ENCODE peak calls at places on chromosome 5, in eight cellular contexts. Y is EL; G is upper lobe of left lung; Z is astrocyte of the hippocampus; D is hippocampal formation; M is A549; B is NCI-H748 treated with DMSO at 0.1 percent for 48 hours; J is activated CD8-positive, alpha-beta memory T cell treated with anti-CD3 and anti-CD28 coated beads, Interleukin-2, amount 10 ng/mL, durations not matched to agents 7 days and 5 days. I is an unnamed sample.

GRCh38 chr5:149280802-149281201 is 9.1 kb downstream of the AFAP1L1 start:
- DNase-seq in G (no peak), M (no peak), D (no peak), B (no peak), Y (no peak), J (no peak), Z (no peak), I (no peak)

GRCh38 chr5:126961702-126962101 is 68.7 kb downstream of the MARCHF3 start:
- DNase-seq in J (no peak), Y (peak; percentile 71), B (peak; percentile 95), G (no peak), M (no peak), Z (no peak), D (no peak), I (no peak)

GRCh38 chr5:15255601-15256000 is 244.4 kb upstream of the FBXL7 start:
- DNase-seq in Y (no peak), Z (no peak), G (no peak), J (no peak), M (no peak), B (no peak), D (no peak), I (no peak)

GRCh38 chr5:104326966-104327365 is 764.4 kb upstream of the NUDT12 start:
- DNase-seq in B (no peak), G (no peak), M (no peak), J (no peak), D (no peak), Z (no peak), Y (no peak), I (no peak)

GRCh38 chr5:2801602-2802525 is 50.4 kb upstream of the IRX2 start:
- DNase-seq in M (no peak), D (no peak), Y (no peak), J (no peak), B (peak; percentile 88), G (no peak), Z (no peak), I (no peak)

GRCh38 chr5:55172937-55173695 is at the start of gene CDC20B:
- DNase-seq in Z (peak; percentile 93), Y (peak; percentile 81), B (peak; percentile 70), J (peak; percentile 76), G (peak; percentile 95), M (peak; percentile 68), D (peak; percentile 6), I (no peak)

GRCh38 chr5:79236364-79236969 is 536 bp downstream of the JMY start:
- DNase-seq in B (peak; percentile 40), M (peak; percentile 49), G (no peak), J (peak; percentile 55), Z (peak; percentile 78), D (peak; percentile 43), Y (peak; percentile 46), I (no peak)

GRCh38 chr5:160269017-160269416 is 39.7 kb downstream of the FABP6 start:
- DNase-seq in Z (peak; percentile 70), Y (peak; percentile 71), B (no peak), D (peak; percentile 33), G (no peak), M (no peak), J (no peak), I (no peak)

GRCh38 chr5:171574374-171574773 is 154.9 kb downstream of the FGF18 start:
- DNase-seq in M (no peak), B (no peak), D (no peak), G (no peak), Z (no peak), J (no peak), Y (no peak), I (no peak)

GRCh38 chr5:74019923-74020322 is 393.9 kb downstream of the ARHGEF28 start:
- DNase-seq in J (no peak), G (no peak), D (no peak), Y (no peak), Z (no peak), B (no peak), M (no peak), I (no peak)

GRCh38 chr5:58950224-58950623 is 367.3 kb downstream of the RAB3C start:
- DNase-seq in M (no peak), B (no peak), J (no peak), Z (no peak), Y (no peak), D (no peak), G (no peak), I (no peak)

GRCh38 chr5:169064093-169064492 is 236.8 kb downstream of the SLIT3 start:
- DNase-seq in Z (peak; percentile 86), Y (peak; percentile 18), M (peak; percentile 26), B (no peak), J (no peak), G (no peak), D (no peak), I (no peak)

GRCh38 chr5:55634204-55634785 is 77.8 kb downstream of the SLC38A9 start:
- DNase-seq in Y (peak; percentile 5), Z (peak; percentile 56), D (no peak), G (no peak), J (no peak), M (no peak), B (no peak), I (no peak)

GRCh38 chr5:38011641-38012188 is 171.9 kb upstream of the GDNF start:
- DNase-seq in M (no peak), B (no peak), J (no peak), Y (no peak), G (no peak), Z (no peak), D (no peak), I (no peak)

GRCh38 chr5:148443998-148444397 is 60.2 kb downstream of the FBXO38 start:
- DNase-seq in M (peak; percentile 69), Z (peak; percentile 80), B (peak; percentile 32), J (peak; percentile 52), G (no peak), D (peak; percentile 19), Y (peak; percentile 67), I (no peak)

GRCh38 chr5:177296581-177296980 is 6.9 kb downstream of the RAB24 start:
- DNase-seq in Y (no peak), J (no peak), B (no peak), M (no peak), G (no peak), Z (no peak), D (no peak), I (no peak)

GRCh38 chr5:151619812-151620462 is 28.8 kb upstream of the FAT2 start:
- DNase-seq in B (no peak), J (no peak), Z (peak; percentile 60), Y (no peak), M (no peak), G (no peak), D (no peak), I (no peak)

GRCh38 chr5:125501396-125501795 is 755.0 kb upstream of the ZNF608 start:
- DNase-seq in M (no peak), Y (no peak), D (no peak), G (no peak), Z (peak; percentile 51), J (no peak), B (no peak), I (no peak)

GRCh38 chr5:103505581-103506305 is 56.8 kb downstream of the NUDT12 start:
- DNase-seq in Y (peak; percentile 80), G (no peak), M (peak; percentile 12), B (no peak), D (no peak), Z (peak; percentile 20), J (no peak), I (no peak)

I was measured in KG1.